ENCODE peak calls at places on chromosomes 7 and 10, in seven cellular contexts. H, C, Q, V, R, F and M are unnamed samples.

GRCh38 chr10:131961047-131961776 is 20.5 kb downstream of the BNIP3 start:
- DNase-seq in H (peak), C (no peak), Q (no peak), V (peak), R (no peak), F (no peak), M (no peak)

GRCh38 chr7:147197006-147197405 is 1080.4 kb downstream of the CNTNAP2 start:
- DNase-seq in H (no peak), C (no peak), Q (no peak), V (no peak), R (peak), F (no peak), M (no peak)

GRCh38 chr7:34488766-34489165 is 169.3 kb upstream of the NPSR1 start:
- DNase-seq in H (no peak), C (no peak), Q (no peak), V (no peak), R (no peak), F (no peak), M (no peak)

GRCh38 chr10:104639595-104640338 is 1.3 kb upstream of the SORCS3 start:
- DNase-seq in H (no peak), C (no peak), Q (peak), V (no peak), R (no peak), F (no peak), M (peak)

GRCh38 chr7:38428040-38428439 is 154.6 kb upstream of the TARP start:
- DNase-seq in H (no peak), C (no peak), Q (no peak), V (peak), R (peak), F (no peak), M (no peak)

GRCh38 chr7:98352621-98353020 is 48.3 kb downstream of the BAIAP2L1 start:
- DNase-seq in H (no peak), C (peak), Q (no peak), V (no peak), R (peak), F (no peak), M (no peak)

GRCh38 chr10:18308600-18308999 is 168.4 kb downstream of the CACNB2 start:
- DNase-seq in H (no peak), C (no peak), Q (no peak), V (no peak), R (no peak), F (no peak), M (no peak)

GRCh38 chr7:80563561-80564327 is 51.9 kb upstream of the GNAT3 start:
- DNase-seq in H (no peak), C (no peak), Q (no peak), V (no peak), R (no peak), F (peak), M (no peak)

GRCh38 chr7:70618020-70618551 is 513.9 kb upstream of the GALNT17 start:
- DNase-seq in H (no peak), C (no peak), Q (no peak), V (no peak), R (no peak), F (no peak), M (no peak)

GRCh38 chr10:62393237-62393636 is 19.1 kb downstream of the ZNF365 start:
- DNase-seq in H (no peak), C (no peak), Q (no peak), V (no peak), R (no peak), F (no peak), M (no peak)

DNA sequence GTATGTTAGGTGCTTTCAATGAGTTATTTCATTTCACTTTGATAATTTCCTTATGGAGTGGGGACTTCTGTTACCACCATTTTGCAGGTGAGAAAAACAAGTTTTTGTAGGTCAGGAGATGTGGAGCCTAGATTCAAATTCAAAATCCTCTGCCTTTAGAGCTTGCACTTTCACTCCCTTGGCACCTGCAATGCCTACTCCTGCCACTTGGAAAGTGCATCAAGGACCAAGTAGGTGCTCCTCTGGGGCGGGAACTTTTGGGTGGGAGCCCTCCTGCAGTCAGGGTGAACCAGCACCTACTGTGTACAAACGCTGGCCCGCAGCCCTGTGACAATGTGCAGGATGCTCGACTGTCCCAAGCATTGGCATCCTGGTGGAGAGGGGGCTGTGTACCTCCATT is 199.0 kb downstream of the EMX2 start:
- DNase-seq in H (no peak), C (no peak), Q (no peak), V (no peak), R (no peak), F (no peak), M (no peak)
- TF ChIP-seq CTCF in H (no peak), C (peak), Q (no peak), V (no peak), R (peak), F (no peak), M (peak)

DNA sequence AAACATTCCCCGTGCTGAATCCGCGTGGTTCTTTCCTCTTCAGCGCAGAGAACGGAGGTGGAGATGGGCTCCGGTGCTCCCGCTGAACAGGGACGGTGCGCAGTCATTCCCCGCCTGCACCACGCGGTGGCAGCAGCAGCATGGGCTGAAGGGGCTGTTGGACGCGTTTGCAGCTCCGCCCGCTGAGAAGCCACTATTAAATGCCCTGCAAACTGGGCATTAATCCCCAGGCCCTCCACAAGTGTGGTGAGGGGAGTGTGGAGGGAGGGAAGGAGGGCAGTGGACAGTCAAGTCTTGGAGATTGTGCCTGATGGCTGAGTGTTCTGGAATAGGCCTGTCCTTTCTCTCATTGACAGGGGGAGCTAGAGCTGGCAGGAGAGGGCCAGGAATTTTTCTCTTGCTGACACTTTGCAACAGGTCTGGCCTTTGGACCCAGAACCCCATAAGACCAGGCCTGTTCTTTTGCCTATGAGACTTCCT is 240.2 kb upstream of the INHBA start:
- DNase-seq in H (peak), C (no peak), Q (peak), V (peak), R (peak), F (peak), M (peak)
- H3K4me3 ChIP-seq in H (no peak), C (no peak), Q (no peak), V (no peak), R (no peak), F (peak), M (no peak)

GRCh38 chr10:133260895-133261725 is 15.6 kb downstream of the ADAM8 start:
- DNase-seq in H (peak), C (no peak), Q (peak), V (peak), R (peak), F (peak), M (peak)
- TF ChIP-seq CTCF in H (no peak), C (no peak), Q (no peak), V (no peak), R (no peak), F (no peak), M (no peak)

GRCh38 chr7:144384555-144385245 is 18.8 kb downstream of the NOBOX start:
- DNase-seq in H (no peak), C (no peak), Q (no peak), V (no peak), R (peak), F (no peak), M (no peak)
- H3K4me3 ChIP-seq in H (no peak), C (no peak), Q (no peak), V (no peak), R (no peak), F (no peak), M (no peak)

DNA sequence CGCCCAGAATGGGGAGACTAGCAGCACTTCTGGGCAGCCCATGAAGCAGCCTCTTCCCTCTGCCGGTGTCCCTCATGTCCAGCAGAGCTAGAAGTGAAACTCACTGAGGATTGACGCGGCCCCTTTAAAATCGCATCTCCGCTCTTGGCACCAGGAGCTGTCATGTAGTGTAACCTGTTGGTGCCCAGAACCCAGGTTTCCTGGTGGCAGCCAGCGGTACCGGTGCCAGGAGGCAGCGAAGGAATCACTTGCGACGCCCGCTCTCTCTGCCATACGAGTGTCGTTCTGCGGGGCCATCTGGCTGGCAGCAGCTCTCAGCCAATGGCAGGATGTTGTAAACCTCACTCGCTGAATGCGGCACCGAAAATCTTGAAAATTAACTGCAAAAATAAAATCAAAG is 82.7 kb downstream of the CUX1 start:
- DNase-seq in H (no peak), C (no peak), Q (no peak), V (no peak), R (peak), F (no peak), M (no peak)
- TF ChIP-seq CTCF in H (no peak), C (no peak), Q (no peak), V (no peak), R (peak), F (no peak), M (no peak)

DNA sequence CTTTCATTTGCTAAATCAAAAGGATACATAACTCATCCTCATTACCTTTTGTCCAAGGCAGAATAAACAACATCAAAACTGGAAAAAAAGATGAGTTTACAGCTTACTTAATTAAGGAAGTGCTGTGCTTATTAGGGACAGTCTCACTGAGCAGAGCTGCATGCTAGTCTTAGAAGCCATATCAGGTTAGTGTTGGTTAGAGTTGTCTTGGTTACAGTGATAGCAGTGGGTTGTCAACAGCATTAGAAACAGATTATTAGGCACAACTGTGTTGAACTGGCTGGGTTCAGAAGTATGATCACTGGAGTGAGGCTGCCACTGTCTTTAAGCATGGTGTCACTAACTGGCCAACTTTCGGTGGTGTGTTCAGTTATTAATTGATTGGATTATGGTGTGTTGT is 503.9 kb upstream of the IGFBP3 start:
- DNase-seq in H (no peak), C (no peak), Q (peak), V (no peak), R (no peak), F (no peak), M (no peak)
- H3K4me3 ChIP-seq in H (no peak), C (no peak), Q (no peak), V (no peak), R (no peak), F (no peak), M (no peak)

DNA sequence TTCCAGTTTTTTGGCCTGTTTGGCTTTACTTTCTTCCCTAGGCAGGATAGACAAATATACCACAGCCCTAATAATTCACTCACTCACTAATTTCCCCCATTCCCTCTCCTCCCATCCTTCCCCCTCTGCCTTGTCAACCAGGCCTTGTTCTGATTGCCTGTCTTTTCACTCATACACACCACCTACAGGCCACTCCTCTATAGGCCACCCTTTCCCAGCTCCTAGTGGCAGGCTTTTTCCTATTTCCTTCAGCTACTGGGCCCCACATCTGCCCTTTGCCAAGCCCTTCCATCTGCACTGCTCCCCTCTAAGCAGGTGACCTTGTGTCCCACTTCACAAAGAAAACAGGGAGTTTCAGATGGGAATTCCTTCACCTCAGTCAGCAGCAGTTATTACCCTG is 59.8 kb upstream of the MSRB2 start:
- DNase-seq in H (no peak), C (no peak), Q (peak), V (no peak), R (no peak), F (no peak), M (peak)
- TF ChIP-seq CTCF in H (no peak), C (peak), Q (peak), V (no peak), R (peak), F (no peak), M (peak)

GRCh38 chr7:20795361-20795760 is 8.7 kb upstream of the SP8 start:
- DNase-seq in H (no peak), C (no peak), Q (no peak), V (no peak), R (no peak), F (no peak), M (no peak)

GRCh38 chr7:20797174-20798080 is 10.7 kb upstream of the SP8 start:
- DNase-seq in H (peak), C (no peak), Q (peak), V (no peak), R (no peak), F (no peak), M (peak)

GRCh38 chr7:20795881-20796280 is 9.2 kb upstream of the SP8 start:
- DNase-seq in H (no peak), C (no peak), Q (peak), V (no peak), R (no peak), F (no peak), M (no peak)

GRCh38 chr7:20798081-20798693 is 11.5 kb upstream of the SP8 start:
- DNase-seq in H (peak), C (no peak), Q (peak), V (peak), R (peak), F (no peak), M (peak)

GRCh38 chr7:20796565-20796964 is 9.9 kb upstream of the SP8 start:
- DNase-seq in H (no peak), C (no peak), Q (no peak), V (no peak), R (no peak), F (no peak), M (no peak)
- H3K4me3 ChIP-seq in H (no peak), C (no peak), Q (no peak), V (no peak), R (no peak), F (no peak), M (no peak)

GRCh38 chr10:78844956-78845355 is 223.8 kb upstream of the ZMIZ1 start:
- DNase-seq in H (no peak), C (no peak), Q (no peak), V (no peak), R (no peak), F (no peak), M (no peak)
- TF ChIP-seq CTCF in H (no peak), C (no peak), Q (no peak), V (no peak), R (no peak), F (no peak), M (peak)